ENCODE peak calls at places on chromosomes 12 and 14, in eight cellular contexts. H is Peyer's patch, Q is LHCN-M2, C is HEK293T, E is NAMALWA, W is mucosa of gallbladder, K is NCI-H82, S is GM23248. U is an unnamed sample.

GRCh38 chr14:51776102-51776894 is 84.1 kb upstream of the GNG2 start:
- DNase-seq in H (no peak), E (peak; percentile 49), Q (peak; percentile 58), C (peak; percentile 70), W (no peak), S (peak; percentile 80), K (peak; percentile 67), U (peak; percentile 74)

GRCh38 chr12:14845350-14845750 is 2.0 kb upstream of the ART4 start:
- DNase-seq in E (peak; percentile 79), W (peak; percentile 62), Q (peak; percentile 60), C (peak; percentile 55), H (peak; percentile 33), K (peak; percentile 84), S (peak; percentile 77), U (peak; percentile 83)

GRCh38 chr12:78375461-78375860 is 489.1 kb upstream of the SYT1 start:
- DNase-seq in K (peak; percentile 6), W (no peak), Q (no peak), C (no peak), H (no peak), S (no peak), E (no peak), U (no peak)

GRCh38 chr14:68471029-68471963 is 321.6 kb downstream of the ZFP36L1 start:
- DNase-seq in C (no peak), E (peak; percentile 10), K (no peak), S (no peak), H (no peak), Q (no peak), W (no peak), U (no peak)

GRCh38 chr12:114167431-114167830 is 201.3 kb upstream of the RBM19 start:
- DNase-seq in C (no peak), S (peak; percentile 92), K (no peak), E (no peak), Q (no peak), H (no peak), W (no peak), U (no peak)

GRCh38 chr14:90775441-90775840 is 40.8 kb downstream of the TTC7B start:
- DNase-seq in S (no peak), W (no peak), Q (no peak), C (no peak), E (no peak), H (no peak), K (no peak), U (no peak)

GRCh38 chr12:122945047-122945592 is 21.1 kb downstream of the ABCB9 start:
- DNase-seq in Q (no peak), W (no peak), C (no peak), E (no peak), K (no peak), S (peak; percentile 16), H (no peak), U (no peak)

GRCh38 chr12:31929140-31929526 is 30.1 kb upstream of the RESF1 start:
- DNase-seq in E (no peak), C (no peak), S (no peak), W (no peak), H (no peak), Q (no peak), K (no peak), U (no peak)

GRCh38 chr12:27937768-27938167 is 34.8 kb downstream of the PTHLH start:
- DNase-seq in W (no peak), H (no peak), K (no peak), S (peak; percentile 22), C (no peak), Q (no peak), E (no peak), U (no peak)

GRCh38 chr14:92539875-92540274 is 26.3 kb downstream of the RIN3 start:
- DNase-seq in C (no peak), K (no peak), E (no peak), H (no peak), W (no peak), S (no peak), Q (no peak), U (no peak)

GRCh38 chr12:101891462-101891971 is 14.1 kb downstream of the DRAM1 start:
- DNase-seq in W (no peak), K (no peak), Q (peak; percentile 36), S (peak; percentile 80), H (peak; percentile 34), C (no peak), E (peak; percentile 29), U (peak; percentile 19)

U was measured in ACHN.